ENCODE peak calls at places on chromosomes 2 and 18, in six cellular contexts. L is type B pancreatic cell; P is GM20000; A is choroid plexus epithelial cell; S is GM10248; I is CD8-positive, alpha-beta T cell. R is an unnamed sample.

GRCh38 chr2:120587997-120588336 is 147.7 kb upstream of the GLI2 start:
- DNase-seq in I (no peak), A (no peak), L (no peak), S (no peak), P (no peak), R (no peak)

GRCh38 chr2:55056024-55056521 is 5.8 kb upstream of the RTN4 start:
- DNase-seq in A (peak), I (no peak), P (no peak), S (no peak), L (no peak), R (no peak)

GRCh38 chr2:241894681-241895426 is 25.3 kb downstream of the RTP5 start:
- DNase-seq in P (no peak), A (no peak), S (no peak), L (peak), I (no peak), R (no peak)

GRCh38 chr2:16249269-16250055 is 309.1 kb downstream of the MYCN start:
- DNase-seq in I (no peak), P (no peak), A (no peak), S (no peak), L (no peak), R (peak)

GRCh38 chr2:39058101-39058500 is 62.8 kb downstream of the SOS1 start:
- DNase-seq in P (no peak), S (no peak), I (no peak), L (no peak), A (no peak), R (no peak)

GRCh38 chr2:27703638-27704341 is 40.1 kb downstream of the SLC4A1AP start:
- DNase-seq in S (peak), L (peak), P (peak), I (peak), A (peak), R (peak)

GRCh38 chr2:158772306-158773078 is 22.6 kb upstream of the DAPL1 start:
- DNase-seq in P (no peak), A (no peak), L (no peak), I (no peak), S (no peak), R (no peak)

GRCh38 chr2:240089306-240089705 is 36.0 kb upstream of the OR6B3 start:
- DNase-seq in I (no peak), A (no peak), P (no peak), S (no peak), L (no peak), R (no peak)

GRCh38 chr2:138630164-138630563 is 128.6 kb downstream of the SPOPL start:
- DNase-seq in P (no peak), A (no peak), S (no peak), L (no peak), I (no peak), R (no peak)

GRCh38 chr2:11155326-11156059 is at the start of gene SLC66A3:
- DNase-seq in A (peak), P (no peak), I (no peak), L (no peak), S (no peak), R (no peak)

GRCh38 chr2:28631514-28632206 is 120.0 kb upstream of the PPP1CB start:
- DNase-seq in S (no peak), P (no peak), I (no peak), L (no peak), A (no peak), R (no peak)

GRCh38 chr2:55148269-55148668 is 83.8 kb downstream of the CLHC1 start:
- DNase-seq in S (no peak), L (no peak), A (peak), P (no peak), I (no peak), R (no peak)

GRCh38 chr2:2743164-2743571 is 412.1 kb upstream of the MYT1L start:
- DNase-seq in I (no peak), L (no peak), S (no peak), P (no peak), A (peak), R (no peak)

GRCh38 chr2:241901018-241901380 is 31.5 kb downstream of the RTP5 start:
- DNase-seq in A (no peak), I (no peak), S (no peak), L (no peak), P (no peak), R (no peak)

GRCh38 chr2:25332571-25332970 is 9.2 kb downstream of the DNMT3A start:
- DNase-seq in S (no peak), A (no peak), I (no peak), L (no peak), P (no peak), R (no peak)

GRCh38 chr2:177429688-177430325 is 37.2 kb downstream of the AGPS start:
- DNase-seq in A (peak), I (no peak), L (no peak), S (no peak), P (no peak), R (no peak)

GRCh38 chr18:54223568-54224241 is 764 bp downstream of the MBD2 start:
- DNase-seq in S (no peak), P (peak), A (peak), L (no peak), I (no peak), R (peak)

GRCh38 chr2:217316743-217317142 is 456.9 kb upstream of the TNP1 start:
- DNase-seq in L (no peak), A (peak), P (peak), S (peak), I (no peak), R (peak)

GRCh38 chr2:67055387-67056304 is 341.5 kb upstream of the ETAA1 start:
- DNase-seq in A (peak), I (no peak), L (no peak), S (no peak), P (no peak), R (no peak)

GRCh38 chr2:233061007-233061590 is 957 bp downstream of the INPP5D start:
- DNase-seq in A (no peak), L (no peak), I (no peak), S (peak), P (peak), R (peak)

GRCh38 chr2:157192445-157193423 is 64.8 kb upstream of the GALNT5 start:
- DNase-seq in I (no peak), S (peak), L (no peak), A (peak), P (peak), R (no peak)

GRCh38 chr18:74674487-74674886 is 76.8 kb downstream of the ZNF407 start:
- DNase-seq in P (no peak), I (no peak), A (no peak), S (no peak), L (no peak), R (no peak)

GRCh38 chr2:236679906-236680305 is 110.3 kb downstream of the ACKR3 start:
- DNase-seq in I (no peak), A (peak), P (no peak), L (no peak), S (no peak), R (no peak)

GRCh38 chr2:7950035-7950612 is 731.7 kb upstream of the ID2 start:
- DNase-seq in P (no peak), I (no peak), A (peak), S (no peak), L (no peak), R (no peak)

GRCh38 chr18:13137939-13138821 is 80.4 kb upstream of the LDLRAD4 start:
- DNase-seq in P (peak), A (no peak), I (peak), L (no peak), S (peak), R (peak)

GRCh38 chr2:106970471-106971261 is 84.7 kb upstream of the ST6GAL2 start:
- DNase-seq in I (no peak), S (no peak), L (no peak), P (no peak), A (peak), R (no peak)

GRCh38 chr18:48031011-48031480 is 100.6 kb upstream of the SMAD2 start:
- DNase-seq in L (no peak), S (peak), P (peak), A (peak), I (no peak), R (peak)

GRCh38 chr2:184549153-184549552 is 49.2 kb upstream of the ZNF804A start:
- DNase-seq in A (no peak), L (no peak), P (no peak), I (no peak), S (no peak), R (no peak)

GRCh38 chr2:72992734-72993102 is 75.4 kb downstream of the EMX1 start:
- DNase-seq in P (no peak), S (no peak), A (no peak), I (no peak), L (peak), R (no peak)

GRCh38 chr2:121582272-121582671 is 51.6 kb downstream of the RNU4ATAC start:
- DNase-seq in A (no peak), P (no peak), I (no peak), S (no peak), L (no peak), R (no peak)

GRCh38 chr2:43293744-43294695 is 67.6 kb upstream of the ZFP36L2 start:
- DNase-seq in L (no peak), A (peak), I (peak), P (peak), S (peak), R (peak)

GRCh38 chr2:120314656-120315366 is 31.1 kb upstream of the INHBB start:
- DNase-seq in S (no peak), L (no peak), I (peak), A (no peak), P (no peak), R (no peak)

GRCh38 chr2:127324635-127325034 is 30.7 kb upstream of the ERCC3 start:
- DNase-seq in P (no peak), S (no peak), A (peak), L (no peak), I (no peak), R (no peak)

GRCh38 chr2:182784777-182785176 is 68.7 kb downstream of the DNAJC10 start:
- DNase-seq in P (peak), I (no peak), L (no peak), A (peak), S (peak), R (no peak)

GRCh38 chr2:228688007-228688645 is 506.6 kb upstream of the SPHKAP start:
- DNase-seq in L (no peak), S (no peak), P (no peak), A (peak), I (no peak), R (no peak)

GRCh38 chr2:228690681-228691080 is 509.2 kb upstream of the SPHKAP start:
- DNase-seq in P (no peak), L (no peak), S (no peak), A (no peak), I (no peak), R (no peak)

DNA sequence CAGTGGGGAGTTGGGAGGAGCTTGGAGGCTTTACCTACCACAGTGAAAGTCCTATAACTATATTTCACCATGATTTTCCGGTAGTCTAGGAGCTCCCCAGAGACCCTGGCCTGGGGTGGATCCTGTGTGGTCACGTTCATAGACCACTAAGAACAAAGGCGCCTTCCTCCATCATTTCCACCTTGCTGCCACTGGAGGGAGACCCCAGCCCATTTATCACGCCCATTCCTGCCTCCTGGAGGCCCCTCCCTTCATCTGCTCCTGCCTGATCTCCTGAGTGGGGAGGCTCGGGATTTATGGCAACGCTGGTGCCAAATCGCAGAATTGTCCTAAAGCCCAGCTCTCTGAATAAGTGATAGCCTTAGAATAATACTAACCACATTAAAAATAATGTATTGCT is 507.6 kb upstream of the SPHKAP start:
- DNase-seq in S (no peak), P (no peak), I (no peak), A (peak), L (no peak), R (no peak)
- TF ChIP-seq CTCF in S (no peak), P (peak), I (no peak), A (peak), L (peak), R (no peak)

DNA sequence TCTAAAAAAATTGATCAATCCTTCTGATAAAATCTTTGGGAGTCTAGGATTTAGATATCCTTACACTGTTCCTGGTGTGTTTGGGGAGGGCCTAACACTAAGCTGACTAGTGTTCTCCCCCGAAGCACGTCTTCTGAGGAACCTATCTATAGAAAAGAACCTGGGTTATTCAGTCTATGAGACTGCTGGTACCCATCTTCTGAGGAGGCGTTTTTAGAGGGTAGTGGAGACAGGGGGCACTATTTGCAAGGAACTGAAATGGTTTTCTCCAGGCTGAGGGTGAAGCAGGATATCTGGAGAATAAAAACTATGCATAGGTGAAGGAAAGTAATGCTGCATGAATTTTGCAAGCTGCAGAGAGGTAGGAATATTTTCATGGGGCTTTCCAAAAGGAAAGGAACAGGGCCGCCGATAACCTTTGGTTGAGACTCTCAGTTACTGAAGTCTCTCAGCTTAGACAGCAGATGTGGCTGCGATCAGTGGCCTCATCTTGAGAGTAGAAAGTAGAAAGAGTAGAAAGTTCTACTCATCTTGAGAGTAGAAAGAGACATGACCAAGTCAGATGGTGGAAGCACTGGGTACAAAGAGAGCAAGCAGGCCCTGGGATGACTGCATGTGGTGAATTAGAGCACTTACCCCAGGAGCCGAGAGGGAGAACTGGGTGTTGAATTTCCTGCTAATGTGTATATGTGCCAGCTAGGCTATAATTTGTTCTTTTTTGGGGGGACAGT is 31.8 kb upstream of the KCNE4 start:
- DNase-seq in I (no peak), P (no peak), A (no peak), S (no peak), L (no peak), R (no peak)
- TF ChIP-seq CTCF in I (no peak), P (no peak), A (no peak), S (no peak), L (no peak), R (no peak)

GRCh38 chr2:148534416-148535205 is 109.9 kb upstream of the EPC2 start:
- DNase-seq in S (no peak), A (no peak), I (no peak), L (no peak), P (no peak), R (no peak)
- TF ChIP-seq CTCF in S (no peak), A (peak), I (no peak), L (no peak), P (no peak), R (no peak)

DNA sequence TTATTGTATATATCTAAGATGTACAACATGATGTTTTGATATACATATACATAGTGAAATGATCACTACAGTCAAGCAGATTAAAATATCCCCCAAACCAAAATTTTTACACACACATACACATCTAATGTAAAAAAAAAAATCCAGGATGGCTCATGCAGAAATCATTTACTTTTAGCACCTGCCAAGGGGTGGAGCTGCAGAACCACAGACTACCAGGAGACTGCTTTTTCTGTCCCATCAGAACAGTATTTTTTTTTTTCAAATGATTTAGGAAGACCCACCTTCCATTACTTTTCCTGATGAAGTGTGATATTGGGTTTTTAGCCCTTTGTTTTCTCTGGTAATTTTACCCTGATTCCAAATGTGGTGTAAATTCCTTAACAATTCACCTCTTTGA is 61.9 kb downstream of the AQP4 start:
- DNase-seq in P (no peak), S (no peak), A (no peak), L (no peak), I (no peak), R (no peak)
- TF ChIP-seq CTCF in P (no peak), S (peak), A (no peak), L (no peak), I (no peak), R (peak)

GRCh38 chr2:176321916-176322315 is 52.7 kb downstream of the MTX2 start:
- DNase-seq in A (no peak), S (no peak), I (no peak), L (no peak), P (no peak), R (no peak)
- TF ChIP-seq CTCF in A (no peak), S (no peak), I (no peak), L (no peak), P (no peak), R (no peak)